ENCODE peak calls at places on chromosomes 7 and 10, in nine cellular contexts. F, U, I, C, B, Z, A, W and V are unnamed samples.
A peak's percentile ranks its signal among the peaks of the same experiment; 100 is the strongest.

GRCh38 chr10:49308881-49309280 is 9.9 kb downstream of the C10orf71 start:
- DNase-seq in F (no peak), U (no peak), I (no peak), C (no peak), B (no peak), Z (no peak), A (no peak), W (no peak), V (no peak)

GRCh38 chr10:26173837-26174236 is 42.7 kb upstream of the GAD2 start:
- DNase-seq in F (no peak), U (no peak), I (no peak), C (no peak), B (no peak), Z (no peak), A (no peak), W (no peak), V (no peak)

GRCh38 chr7:44132039-44132438 is 8.7 kb upstream of the POLD2 start:
- DNase-seq in F (no peak), U (no peak), I (no peak), C (no peak), B (no peak), Z (no peak), A (no peak), W (no peak), V (no peak)

GRCh38 chr7:126792501-126792900 is 460.2 kb downstream of the GRM8 start:
- DNase-seq in F (no peak), U (no peak), I (no peak), C (no peak), B (no peak), Z (no peak), A (no peak), W (no peak), V (no peak)

GRCh38 chr10:86632009-86632800 is 22.1 kb upstream of the OPN4 start:
- DNase-seq in F (no peak), U (no peak), I (no peak), C (no peak), B (no peak), Z (peak; percentile 20), A (no peak), W (peak; percentile 93), V (peak; percentile 20)

GRCh38 chr10:75048669-75049098 is 62.8 kb upstream of the SAMD8 start:
- DNase-seq in F (no peak), U (no peak), I (peak; percentile 10), C (no peak), B (no peak), Z (peak; percentile 28), A (no peak), W (peak; percentile 51), V (no peak)

GRCh38 chr7:50203521-50203920 is 101.0 kb upstream of the IKZF1 start:
- DNase-seq in F (no peak), U (no peak), I (no peak), C (no peak), B (no peak), Z (no peak), A (no peak), W (peak; percentile 17), V (no peak)

GRCh38 chr7:23713285-23714235 is 3.5 kb downstream of the STK31 start:
- DNase-seq in F (no peak), U (no peak), I (no peak), C (peak; percentile 70), B (peak; percentile 76), Z (peak; percentile 41), A (no peak), W (no peak), V (no peak)

GRCh38 chr7:36165059-36165458 is 12.0 kb downstream of the EEPD1 start:
- DNase-seq in F (no peak), U (no peak), I (no peak), C (no peak), B (no peak), Z (peak; percentile 36), A (no peak), W (no peak), V (no peak)

GRCh38 chr7:1607686-1608085 is 37.9 kb upstream of the PSMG3 start:
- DNase-seq in F (no peak), U (no peak), I (no peak), C (no peak), B (no peak), Z (no peak), A (no peak), W (peak; percentile 60), V (no peak)

DNA sequence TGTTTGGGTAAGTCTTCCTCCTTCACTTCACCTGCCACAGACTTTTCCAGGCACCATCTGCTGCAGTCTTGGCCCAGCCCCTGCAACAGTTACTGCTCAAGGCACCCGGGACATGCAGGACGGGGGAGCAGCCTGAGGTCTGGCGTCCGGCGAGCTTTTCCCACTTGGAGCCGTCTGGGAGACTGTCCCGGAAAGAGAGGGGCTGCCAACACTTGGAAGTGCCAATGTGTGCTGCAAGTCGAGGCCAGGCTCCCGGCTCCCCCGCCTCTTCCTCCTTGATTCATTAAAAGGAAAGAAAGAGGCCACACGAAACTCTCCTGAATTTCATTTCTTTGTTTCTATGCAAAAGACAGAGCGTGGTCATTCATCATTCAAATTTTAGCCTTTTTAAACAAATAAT is 13.8 kb downstream of the HTRA1 start:
- DNase-seq in F (no peak), U (no peak), I (no peak), C (no peak), B (no peak), Z (no peak), A (no peak), W (no peak), V (peak; percentile 66)
- H3K4me3 ChIP-seq in F (no peak overlapping the region), U (no peak overlapping the region), I (no peak overlapping the region), C (no peak overlapping the region), B (no peak overlapping the region), Z (no peak overlapping the region), A (no peak overlapping the region), W (no peak overlapping the region), V (peak overlapping the region; percentile 10)

GRCh38 chr7:137590686-137591255 is 247.2 kb upstream of the PTN start:
- DNase-seq in F (no peak), U (no peak), I (no peak), C (no peak), B (no peak), Z (no peak), A (no peak), W (peak; percentile 55), V (no peak)

GRCh38 chr7:137590071-137590470 is 246.5 kb upstream of the PTN start:
- DNase-seq in F (no peak), U (no peak), I (no peak), C (no peak), B (no peak), Z (no peak), A (no peak), W (no peak), V (no peak)

GRCh38 chr7:137597856-137598255 is 248.9 kb downstream of the DGKI start:
- DNase-seq in F (no peak), U (no peak), I (no peak), C (no peak), B (no peak), Z (no peak), A (no peak), W (no peak), V (no peak)

GRCh38 chr7:137591444-137591843 is 247.9 kb upstream of the PTN start:
- DNase-seq in F (no peak), U (no peak), I (no peak), C (peak; percentile 55), B (no peak), Z (peak; percentile 70), A (no peak), W (peak; percentile 60), V (no peak)

DNA sequence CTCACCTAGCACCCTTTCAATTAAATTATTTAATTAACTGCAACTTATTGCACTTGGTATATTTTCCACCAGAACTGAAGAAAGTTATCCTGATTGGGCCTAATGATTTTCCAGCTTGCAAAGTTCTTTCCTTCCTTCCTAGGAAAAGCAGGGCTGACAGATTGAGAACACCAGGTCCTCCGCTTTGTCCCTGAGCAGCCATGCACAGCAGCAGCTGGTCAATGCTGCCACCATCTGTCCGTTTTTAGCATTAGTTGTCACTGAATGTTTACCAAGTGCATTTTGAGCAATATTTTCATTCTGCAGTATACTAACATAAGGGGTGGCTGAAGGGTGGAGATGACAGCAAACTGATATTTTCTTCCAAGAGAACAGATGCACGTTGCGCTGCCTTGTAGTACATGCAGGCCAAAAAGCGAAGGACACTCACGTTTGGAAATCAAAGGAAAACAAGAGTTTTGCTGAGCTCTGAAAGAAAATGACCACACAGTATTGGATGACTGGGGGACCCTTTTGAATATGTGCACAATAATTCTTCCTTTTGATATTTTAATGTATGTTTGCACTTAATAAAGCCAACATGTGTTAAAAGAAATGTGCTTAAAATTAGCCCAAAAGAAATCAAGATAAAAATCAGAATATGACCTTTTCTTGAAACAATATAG is 248.8 kb upstream of the PTN start:
- DNase-seq in F (no peak), U (peak; percentile 48), I (peak; percentile 46), C (peak; percentile 54), B (no peak), Z (peak; percentile 84), A (no peak), W (peak; percentile 89), V (peak; percentile 63)
- H3K27ac ChIP-seq in F (no peak overlapping the region), U (no peak overlapping the region), I (no peak overlapping the region), C (no peak overlapping the region), B (no peak overlapping the region), Z (peak overlapping the region; percentile 11), A (no peak overlapping the region), W (no peak overlapping the region), V (no peak overlapping the region)

DNA sequence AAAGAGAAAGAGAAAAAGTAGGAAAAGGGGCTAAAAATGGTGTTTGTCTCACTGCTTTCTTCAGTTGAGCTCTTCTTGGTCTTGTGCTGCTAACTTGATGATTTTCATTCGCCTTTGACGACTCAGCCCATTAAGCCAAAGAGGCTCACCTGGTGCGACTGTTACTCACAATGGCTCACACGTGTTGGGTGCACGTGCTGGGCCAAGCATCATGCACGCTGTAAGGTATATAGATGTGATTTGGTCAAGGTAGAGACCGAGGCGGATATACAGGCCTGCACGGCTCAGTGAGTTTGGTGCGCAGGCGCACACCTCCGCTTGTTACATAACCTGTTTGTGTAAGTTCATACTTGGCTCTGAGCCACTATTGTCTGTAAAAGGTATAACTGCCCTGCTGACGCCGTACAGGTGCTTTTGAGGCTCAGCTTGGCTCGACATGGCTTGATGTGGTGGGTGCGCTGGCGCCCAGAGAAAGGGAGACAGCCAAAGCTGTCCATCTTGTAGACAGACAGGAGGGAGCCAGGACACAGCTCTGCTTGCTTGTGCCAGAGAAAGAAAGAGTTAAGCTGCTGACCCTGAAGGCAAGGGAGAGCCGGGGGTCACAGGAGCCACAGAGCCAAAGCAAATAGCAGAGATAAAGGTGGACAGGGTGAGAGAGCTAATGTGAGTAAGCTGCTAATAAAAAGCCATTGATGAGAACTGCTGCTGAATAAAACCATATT is 33.6 kb downstream of the ANKRD16 start:
- DNase-seq in F (no peak), U (no peak), I (no peak), C (no peak), B (no peak), Z (no peak), A (no peak), W (peak; percentile 24), V (no peak)
- TF ChIP-seq CTCF in F (no peak), U (no peak), I (no peak), C (no peak), B (no peak), Z (no peak), A (no peak), W (no peak), V (no peak)

GRCh38 chr7:26293569-26294308 is 2.1 kb downstream of the SNX10 start:
- DNase-seq in F (no peak), U (no peak), I (no peak), C (no peak), B (no peak), Z (no peak), A (peak; percentile 37), W (no peak), V (no peak)
- H3K4me3 ChIP-seq in F (no peak overlapping the region), U (no peak overlapping the region), I (peak overlapping the region; percentile 5), C (no peak overlapping the region), B (no peak overlapping the region), Z (no peak overlapping the region), A (peak overlapping the region; percentile 45), W (no peak overlapping the region), V (peak overlapping the region; percentile 76)

GRCh38 chr7:153036396-153037063 is 277.0 kb downstream of the ACTR3B start:
- DNase-seq in F (no peak), U (no peak), I (no peak), C (no peak), B (no peak), Z (no peak), A (no peak), W (no peak), V (no peak)
- H3K27ac ChIP-seq in F (no peak overlapping the region), U (no peak overlapping the region), I (no peak overlapping the region), C (no peak overlapping the region), B (no peak overlapping the region), Z (no peak overlapping the region), A (no peak overlapping the region), W (no peak overlapping the region), V (no peak overlapping the region)